ENCODE peak calls at places on chromosomes 1 and 21, in five cellular contexts. B is lower leg skin, Q is foreskin melanocyte, U is T-helper 2 cell, E is brain microvascular endothelial cell. V is an unnamed sample.

GRCh38 chr21:14620152-14620551 is 74.0 kb upstream of the SAMSN1 start:
- DNase-seq in B (no peak), E (no peak), Q (no peak), U (peak; percentile 29), V (no peak)

GRCh38 chr1:31866450-31866801 is 50.6 kb upstream of the SPOCD1 start:
- DNase-seq in U (peak; percentile 67), Q (no peak), E (no peak), B (no peak), V (no peak)

GRCh38 chr1:25657786-25658760 is 41.5 kb downstream of the MAN1C1 start:
- DNase-seq in U (no peak), Q (no peak), B (no peak), E (no peak), V (no peak)

GRCh38 chr1:234486858-234487830 is 8.2 kb upstream of the TARBP1 start:
- DNase-seq in B (no peak), E (peak; percentile 66), U (peak; percentile 66), Q (peak; percentile 61), V (no peak)

GRCh38 chr1:110253213-110253612 is 43.1 kb downstream of the KCNC4 start:
- DNase-seq in U (peak; percentile 59), B (no peak), E (no peak), Q (no peak), V (no peak)

GRCh38 chr1:244314921-244315544 is 136.7 kb downstream of the ADSS2 start:
- DNase-seq in E (no peak), B (no peak), Q (no peak), U (no peak), V (no peak)

GRCh38 chr1:205396972-205397616 is 24.8 kb downstream of the LEMD1 start:
- DNase-seq in B (no peak), Q (peak; percentile 52), E (peak; percentile 32), U (peak; percentile 34), V (no peak)

GRCh38 chr1:191851799-191852595 is 306.3 kb upstream of the RGS18 start:
- DNase-seq in E (peak; percentile 40), Q (no peak), U (no peak), B (no peak), V (no peak)

GRCh38 chr1:234768569-234769283 is 158.7 kb upstream of the IRF2BP2 start:
- DNase-seq in Q (no peak), E (no peak), B (no peak), U (peak; percentile 68), V (no peak)

GRCh38 chr1:211352465-211352864 is 25.8 kb downstream of the TRAF5 start:
- DNase-seq in B (no peak), Q (no peak), E (no peak), U (no peak), V (no peak)

GRCh38 chr1:50976890-50977574 is 7.0 kb downstream of the CDKN2C start:
- DNase-seq in E (no peak), U (peak; percentile 35), Q (peak; percentile 58), B (no peak), V (no peak)

GRCh38 chr1:203629509-203630082 is 3.0 kb downstream of the ATP2B4 start:
- DNase-seq in B (peak; percentile 66), E (no peak), Q (no peak), U (peak; percentile 72), V (peak; percentile 58)

GRCh38 chr1:78070758-78071157 is 25.0 kb downstream of the GIPC2 start:
- DNase-seq in Q (no peak), B (no peak), E (peak; percentile 70), U (no peak), V (no peak)

GRCh38 chr1:241985787-241986186 is 13.1 kb downstream of the MAP1LC3C start:
- DNase-seq in E (peak; percentile 47), Q (no peak), B (no peak), U (peak; percentile 10), V (no peak)

GRCh38 chr1:1833456-1833855 is 55.2 kb upstream of the NADK start:
- DNase-seq in B (peak; percentile 37), E (no peak), U (no peak), Q (no peak), V (no peak)

V was measured in gastrocnemius medialis.